ENCODE peak calls at places on chromosomes 11 and 22, in ten cellular contexts. U, C, L, A, Z, D, R, W, X and S are unnamed samples.

GRCh38 chr22:35604671-35605457 is 12.3 kb downstream of the MB start:
- DNase-seq in U (no peak), C (peak; percentile 79), L (no peak), A (no peak), Z (no peak), D (peak; percentile 6), R (no peak), W (no peak), X (peak; percentile 81), S (peak; percentile 68)

GRCh38 chr22:41539146-41540005 is 4.9 kb downstream of the POLR3H start:
- DNase-seq in U (no peak), C (no peak), L (no peak), A (no peak), Z (no peak), D (peak; percentile 22), R (no peak), W (no peak), X (no peak), S (no peak)

GRCh38 chr11:44788536-44789227 is 61.9 kb downstream of the TSPAN18 start:
- DNase-seq in U (no peak), C (no peak), L (no peak), A (no peak), Z (no peak), D (no peak), R (no peak), W (no peak), X (no peak), S (no peak)

GRCh38 chr11:30610628-30611027 is 24.5 kb upstream of the MPPED2 start:
- DNase-seq in U (no peak), C (no peak), L (no peak), A (no peak), Z (no peak), D (no peak), R (no peak), W (no peak), X (no peak), S (no peak)

GRCh38 chr22:39729141-39729934 is 158.8 kb downstream of the CACNA1I start:
- DNase-seq in U (no peak), C (no peak), L (no peak), A (no peak), Z (no peak), D (no peak), R (no peak), W (no peak), X (no peak), S (no peak)

GRCh38 chr22:35835998-35836691 is 118.5 kb downstream of the APOL5 start:
- DNase-seq in U (no peak), C (peak; percentile 56), L (peak; percentile 93), A (no peak), Z (peak; percentile 65), D (peak; percentile 78), R (no peak), W (peak; percentile 76), X (peak; percentile 96), S (peak; percentile 85)

GRCh38 chr11:120184946-120185677 is 25.7 kb upstream of the OAF start:
- DNase-seq in U (no peak), C (no peak), L (no peak), A (no peak), Z (no peak), D (peak; percentile 54), R (no peak), W (peak; percentile 67), X (no peak), S (no peak)

GRCh38 chr22:20109411-20110358 is 6.2 kb upstream of the RANBP1 start:
- DNase-seq in U (no peak), C (no peak), L (no peak), A (no peak), Z (no peak), D (no peak), R (no peak), W (no peak), X (no peak), S (no peak)

GRCh38 chr22:46038516-46039430 is 61.8 kb upstream of the WNT7B start:
- DNase-seq in U (no peak), C (peak; percentile 60), L (no peak), A (no peak), Z (no peak), D (no peak), R (no peak), W (no peak), X (no peak), S (no peak)

GRCh38 chr11:43969543-43969942 is 27.1 kb downstream of the C11orf96 start:
- DNase-seq in U (no peak), C (peak; percentile 63), L (no peak), A (no peak), Z (no peak), D (peak; percentile 24), R (peak; percentile 55), W (no peak), X (no peak), S (no peak)

GRCh38 chr11:118060081-118060661 is 16.7 kb upstream of the TMPRSS4 start:
- DNase-seq in U (no peak), C (no peak), L (no peak), A (no peak), Z (no peak), D (no peak), R (peak; percentile 53), W (no peak), X (no peak), S (no peak)

GRCh38 chr11:129894281-129895125 is 875 bp downstream of the NFRKB start:
- DNase-seq in U (no peak), C (no peak), L (no peak), A (peak; percentile 25), Z (no peak), D (peak; percentile 5), R (peak; percentile 28), W (peak; percentile 27), X (no peak), S (no peak)

GRCh38 chr11:68966894-68967780 is 13.6 kb downstream of the MRGPRD start:
- DNase-seq in U (no peak), C (no peak), L (no peak), A (no peak), Z (no peak), D (no peak), R (no peak), W (no peak), X (peak; percentile 26), S (no peak)

GRCh38 chr11:114256898-114257286 is 39.3 kb upstream of the NNMT start:
- DNase-seq in U (no peak), C (no peak), L (no peak), A (no peak), Z (no peak), D (no peak), R (no peak), W (no peak), X (no peak), S (no peak)

GRCh38 chr22:22896601-22897000 is 9.0 kb downstream of the IGLL5 start:
- DNase-seq in U (no peak), C (no peak), L (no peak), A (no peak), Z (no peak), D (no peak), R (no peak), W (no peak), X (no peak), S (no peak)

GRCh38 chr11:123174196-123175183 is 20.6 kb downstream of the CLMP start:
- DNase-seq in U (no peak), C (no peak), L (peak; percentile 92), A (no peak), Z (no peak), D (peak; percentile 95), R (no peak), W (peak; percentile 82), X (peak; percentile 66), S (peak; percentile 53)

GRCh38 chr11:17734986-17735822 is 623 bp downstream of the KCNC1 start:
- DNase-seq in U (no peak), C (peak; percentile 41), L (no peak), A (peak; percentile 54), Z (no peak), D (peak; percentile 77), R (peak; percentile 33), W (peak; percentile 92), X (peak; percentile 82), S (peak; percentile 26)

GRCh38 chr11:12801976-12802375 is 127.8 kb downstream of the TEAD1 start:
- DNase-seq in U (no peak), C (no peak), L (no peak), A (no peak), Z (no peak), D (no peak), R (no peak), W (no peak), X (no peak), S (no peak)

GRCh38 chr11:132357811-132358572 is 987.6 kb downstream of the NTM start:
- DNase-seq in U (no peak), C (no peak), L (no peak), A (no peak), Z (no peak), D (no peak), R (no peak), W (no peak), X (no peak), S (no peak)

GRCh38 chr11:131498631-131499053 is 128.2 kb downstream of the NTM start:
- DNase-seq in U (no peak), C (no peak), L (no peak), A (no peak), Z (no peak), D (no peak), R (peak; percentile 90), W (no peak), X (no peak), S (no peak)

GRCh38 chr11:44309483-44310197 is at the start of gene ALX4:
- DNase-seq in U (no peak), C (no peak), L (no peak), A (peak; percentile 77), Z (peak; percentile 33), D (peak; percentile 31), R (no peak), W (peak; percentile 69), X (peak; percentile 87), S (no peak)

GRCh38 chr11:126655807-126656128 is 300.3 kb downstream of the ST3GAL4 start:
- DNase-seq in U (no peak), C (no peak), L (no peak), A (no peak), Z (no peak), D (no peak), R (no peak), W (no peak), X (no peak), S (no peak)

GRCh38 chr11:119891392-119891791 is 162.4 kb upstream of the NECTIN1 start:
- DNase-seq in U (no peak), C (peak; percentile 74), L (no peak), A (no peak), Z (no peak), D (no peak), R (peak; percentile 88), W (no peak), X (peak; percentile 81), S (no peak)

GRCh38 chr11:10303558-10304363 is 1.1 kb upstream of the ADM start:
- DNase-seq in U (no peak), C (no peak), L (no peak), A (peak; percentile 44), Z (no peak), D (peak; percentile 68), R (no peak), W (peak; percentile 69), X (peak; percentile 93), S (peak; percentile 76)

GRCh38 chr22:17777005-17777716 is 2.9 kb upstream of the BID start:
- DNase-seq in U (peak; percentile 40), C (no peak), L (no peak), A (peak; percentile 81), Z (no peak), D (no peak), R (no peak), W (no peak), X (no peak), S (no peak)

GRCh38 chr11:128692750-128693578 is 908 bp upstream of the FLI1 start:
- DNase-seq in U (no peak), C (no peak), L (no peak), A (peak; percentile 38), Z (no peak), D (peak; percentile 68), R (no peak), W (peak; percentile 75), X (peak; percentile 76), S (no peak)

GRCh38 chr11:113014731-113015455 is 53.7 kb downstream of the NCAM1 start:
- DNase-seq in U (no peak), C (peak; percentile 87), L (no peak), A (no peak), Z (peak; percentile 86), D (peak; percentile 66), R (no peak), W (peak; percentile 17), X (no peak), S (no peak)

GRCh38 chr11:10301656-10302293 is 3.1 kb upstream of the ADM start:
- DNase-seq in U (no peak), C (no peak), L (no peak), A (no peak), Z (no peak), D (peak; percentile 88), R (no peak), W (no peak), X (no peak), S (no peak)